ENCODE peak calls at places on chromosomes 5 and 9, in ten cellular contexts. V is A549, G is endothelial cell of umbilical vein, C is GM12878, S is body of pancreas, X is ovary, Z is stomach, A is transverse colon, D is IMR-90, H is heart left ventricle. R is an unnamed sample.
A peak's percentile ranks its signal among the peaks of the same experiment; 100 is the strongest.

GRCh38 chr5:55472642-55473041 is 62.1 kb downstream of the PLPP1 start:
- DNase-seq in X (no peak), S (no peak), A (no peak), Z (no peak), G (no peak), D (no peak), H (no peak), C (no peak), V (no peak), R (no peak)

GRCh38 chr5:179607449-179607931 is 16.0 kb downstream of the HNRNPH1 start:
- DNase-seq in G (no peak), Z (no peak), D (no peak), X (no peak), V (no peak), H (peak; percentile 63), C (no peak), A (no peak), S (peak; percentile 50), R (no peak)

GRCh38 chr9:32879335-32879734 is 96.0 kb downstream of the TMEM215 start:
- DNase-seq in Z (no peak), G (no peak), C (no peak), D (no peak), V (no peak), A (no peak), H (no peak), X (no peak), S (no peak), R (no peak)

GRCh38 chr5:9034671-9035070 is 511.2 kb downstream of the SEMA5A start:
- DNase-seq in H (no peak), S (no peak), G (peak; percentile 65), D (peak; percentile 90), X (no peak), V (no peak), C (no peak), Z (no peak), A (no peak), R (no peak)

GRCh38 chr5:139764250-139764791 is 31.3 kb upstream of the PSD2 start:
- DNase-seq in H (no peak), V (no peak), A (no peak), G (no peak), S (no peak), X (no peak), Z (no peak), C (no peak), D (no peak), R (no peak)

GRCh38 chr9:22079873-22080341 is 70.8 kb upstream of the CDKN2B start:
- DNase-seq in S (peak; percentile 11), A (no peak), G (no peak), V (no peak), X (no peak), Z (no peak), C (peak; percentile 40), D (peak; percentile 87), H (no peak), R (no peak)

GRCh38 chr5:143771229-143772001 is 40.5 kb upstream of the HMHB1 start:
- DNase-seq in V (no peak), Z (no peak), A (no peak), X (no peak), H (no peak), G (no peak), S (no peak), C (no peak), D (peak; percentile 63), R (no peak)

GRCh38 chr5:100691545-100691944 is 156.4 kb downstream of the FAM174A start:
- DNase-seq in X (no peak), S (no peak), Z (no peak), A (no peak), H (no peak), C (no peak), D (peak; percentile 33), V (no peak), G (no peak), R (no peak)

GRCh38 chr9:119802621-119803020 is 433.4 kb upstream of the BRINP1 start:
- DNase-seq in G (no peak), H (peak; percentile 28), V (no peak), Z (no peak), D (no peak), S (peak; percentile 8), C (no peak), A (peak; percentile 11), X (no peak), R (no peak)

GRCh38 chr9:88605500-88606172 is 70.7 kb downstream of the NXNL2 start:
- DNase-seq in A (no peak), D (peak; percentile 54), H (no peak), V (no peak), X (no peak), C (no peak), G (no peak), S (no peak), Z (no peak), R (no peak)

GRCh38 chr9:70530716-70531115 is 116.3 kb upstream of the KLF9 start:
- DNase-seq in Z (no peak), X (no peak), H (no peak), G (no peak), A (no peak), D (no peak), C (no peak), S (no peak), V (no peak), R (no peak)

GRCh38 chr9:74140141-74140540 is 357.0 kb upstream of the RORB start:
- DNase-seq in H (no peak), A (no peak), S (no peak), V (no peak), Z (no peak), G (no peak), C (no peak), X (no peak), D (no peak), R (no peak)

DNA sequence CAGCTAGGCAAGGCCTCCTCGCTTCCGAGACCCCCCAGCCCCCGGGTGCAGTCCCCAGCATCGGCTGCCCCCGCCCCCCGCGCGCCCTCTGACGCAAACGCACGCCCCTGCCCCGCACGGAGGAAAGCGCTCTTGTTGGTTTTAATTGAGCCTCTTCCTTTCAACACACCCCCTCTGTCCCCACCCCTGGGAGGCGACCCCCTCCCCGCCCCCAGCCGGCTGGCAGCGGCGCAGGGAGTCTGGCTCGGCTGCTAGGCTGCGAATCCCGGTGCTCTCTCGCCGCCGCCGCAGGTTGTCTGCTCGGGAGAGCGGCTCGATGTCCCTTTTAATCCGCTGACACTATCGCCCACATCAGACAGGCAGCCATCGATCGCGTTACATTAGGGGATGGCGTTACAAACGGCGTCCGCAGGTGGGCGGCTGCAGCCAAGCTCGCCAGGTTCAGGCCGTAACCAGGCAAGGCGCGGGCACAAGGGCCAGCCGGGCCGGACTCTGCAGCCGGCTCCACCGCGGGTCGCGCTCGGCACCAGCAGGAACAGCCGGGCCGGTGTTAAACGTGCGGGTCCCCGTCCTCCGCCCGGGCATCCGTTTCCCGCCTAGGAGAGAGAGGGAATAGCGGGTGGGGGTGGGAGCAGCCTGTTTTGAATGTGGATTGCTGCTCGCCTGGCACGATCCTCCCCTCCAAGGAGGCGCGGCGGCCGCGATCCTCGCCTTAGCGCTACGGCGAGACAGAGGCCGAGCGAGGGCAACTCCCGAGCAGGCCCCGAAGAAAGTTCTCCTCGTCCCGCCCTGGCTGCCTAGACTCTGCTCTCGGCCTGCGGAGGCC is 1.2 kb downstream of the NR2F1-AS1 start:
- DNase-seq in C (no peak), S (peak; percentile 51), D (peak; percentile 48), V (no peak), G (peak; percentile 65), X (peak; percentile 72), H (no peak), Z (no peak), A (no peak), R (no peak)
- TF ChIP-seq POLR2A in C (no peak), S (no peak), D (no peak), V (no peak), G (peak; percentile 26), X (no peak), H (no peak), Z (no peak), A (no peak), R (peak; percentile 36)

GRCh38 chr9:68740561-68740960 is 35.5 kb downstream of the PIP5K1B start:
- DNase-seq in H (no peak), S (no peak), Z (peak; percentile 44), X (no peak), V (no peak), C (no peak), A (peak; percentile 77), G (no peak), D (no peak), R (no peak)
- TF ChIP-seq POLR2A in H (no peak), S (no peak), Z (no peak), X (no peak), V (no peak), C (no peak), A (peak; percentile 88), G (no peak), D (no peak), R (no peak)

GRCh38 chr5:172768573-172769323 is 2.2 kb downstream of the DUSP1 start:
- DNase-seq in C (no peak), V (no peak), S (peak; percentile 52), Z (peak; percentile 52), G (peak; percentile 55), X (no peak), H (no peak), A (peak; percentile 44), D (peak; percentile 72), R (no peak)

GRCh38 chr5:172770374-172770674 is 671 bp downstream of the DUSP1 start:
- DNase-seq in D (no peak), A (no peak), S (no peak), X (no peak), C (no peak), Z (no peak), V (no peak), G (no peak), H (peak; percentile 54), R (no peak)

GRCh38 chr5:172770675-172771438 is at the start of gene DUSP1:
- DNase-seq in V (peak; percentile 92), D (peak; percentile 98), C (no peak), H (peak; percentile 100), G (peak; percentile 98), S (peak; percentile 100), Z (peak; percentile 100), X (peak; percentile 100), A (peak; percentile 99), R (peak; percentile 95)

GRCh38 chr5:172769324-172769597 is 1.7 kb downstream of the DUSP1 start:
- DNase-seq in G (no peak), S (no peak), C (no peak), Z (no peak), A (no peak), H (no peak), X (no peak), V (no peak), D (no peak), R (no peak)

GRCh38 chr5:172769598-172770373 is 1.2 kb downstream of the DUSP1 start:
- DNase-seq in Z (no peak), S (peak; percentile 51), C (no peak), X (peak; percentile 73), G (peak; percentile 39), A (peak; percentile 46), H (peak; percentile 59), V (no peak), D (peak; percentile 51), R (no peak)
- TF ChIP-seq POLR2A in Z (no peak), S (peak; percentile 38), C (no peak), X (no peak), G (peak; percentile 73), A (peak; percentile 48), H (no peak), V (peak; percentile 27), D (no peak), R (peak; percentile 3)

DNA sequence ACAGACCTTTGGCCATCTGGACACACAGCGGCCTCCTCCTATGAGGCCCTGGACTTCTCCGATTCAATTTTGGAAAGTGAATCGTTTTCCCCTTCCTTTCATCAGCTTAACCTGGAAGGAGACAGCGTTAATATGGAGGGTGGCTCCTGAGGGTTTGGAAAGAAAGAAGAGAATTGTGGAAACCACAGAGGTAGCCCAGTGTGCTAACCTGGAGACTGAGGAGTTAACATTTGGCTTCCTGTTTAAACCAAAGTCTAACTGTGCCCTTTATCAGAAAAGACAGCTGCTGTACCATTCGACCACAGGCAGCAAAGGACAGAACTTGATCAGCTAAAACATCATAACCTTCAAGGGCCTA is 670 bp downstream of the IDNK start:
- DNase-seq in S (no peak), X (no peak), G (peak; percentile 28), V (no peak), Z (no peak), C (no peak), D (no peak), A (no peak), H (no peak), R (no peak)
- TF ChIP-seq POLR2A in S (no peak), X (no peak), G (no peak), V (no peak), Z (no peak), C (no peak), D (no peak), A (no peak), H (no peak), R (no peak)